ENCODE peak calls at places on chromosomes 1 and 21, in nine cellular contexts. P, W, M, U, R, A, L, Y and X are unnamed samples.

GRCh38 chr1:21216835-21217811 is 40.4 kb upstream of the EIF4G3 start:
- DNase-seq in Y (no peak), M (no peak), U (peak; percentile 78), W (peak; percentile 51), R (no peak), A (peak; percentile 89), L (peak; percentile 72), P (peak; percentile 60), X (peak; percentile 90)

GRCh38 chr1:20685739-20686138 is 24.6 kb upstream of the DDOST start:
- DNase-seq in W (no peak), P (no peak), U (no peak), R (no peak), Y (no peak), A (no peak), M (no peak), L (no peak), X (no peak)

GRCh38 chr1:197924516-197925123 is 7.4 kb downstream of the LHX9 start:
- DNase-seq in A (peak; percentile 82), L (peak; percentile 68), M (no peak), Y (no peak), U (peak; percentile 68), W (peak; percentile 71), P (no peak), R (no peak), X (peak; percentile 77)

GRCh38 chr1:185368313-185368712 is 51.3 kb upstream of the IVNS1ABP start:
- DNase-seq in U (no peak), M (no peak), P (no peak), W (no peak), L (no peak), Y (no peak), A (no peak), R (no peak), X (no peak)

GRCh38 chr21:21897275-21897883 is 899.2 kb downstream of the NCAM2 start:
- DNase-seq in A (no peak), U (peak; percentile 73), R (no peak), P (no peak), W (no peak), M (no peak), Y (no peak), L (no peak), X (no peak)

GRCh38 chr1:2555634-2556276 is 416 bp upstream of the TNFRSF14 start:
- DNase-seq in R (peak; percentile 48), P (peak; percentile 83), A (no peak), U (peak; percentile 23), M (no peak), W (peak; percentile 20), Y (peak; percentile 88), L (peak; percentile 83), X (no peak)

GRCh38 chr1:2563205-2563604 is 7.0 kb downstream of the TNFRSF14 start:
- DNase-seq in L (no peak), A (no peak), M (no peak), U (no peak), Y (no peak), R (no peak), W (no peak), P (no peak), X (no peak)

GRCh38 chr1:2582401-2582800 is 4.2 kb upstream of the PRXL2B start:
- DNase-seq in W (peak; percentile 19), A (no peak), M (no peak), Y (no peak), U (no peak), P (no peak), L (no peak), R (no peak), X (no peak)

GRCh38 chr1:89973481-89974127 is 21.3 kb upstream of the ZNF326 start:
- DNase-seq in L (no peak), U (no peak), A (no peak), W (no peak), P (no peak), Y (no peak), M (peak; percentile 77), R (no peak), X (no peak)

GRCh38 chr1:201214461-201214860 is 23.8 kb downstream of the IGFN1 start:
- DNase-seq in W (no peak), Y (no peak), M (no peak), R (no peak), L (no peak), P (no peak), U (peak; percentile 40), A (peak; percentile 66), X (peak; percentile 75)

GRCh38 chr1:228415221-228415620 is 1.4 kb downstream of the TRIM17 start:
- DNase-seq in A (no peak), P (no peak), Y (no peak), M (no peak), W (no peak), R (no peak), L (no peak), U (no peak), X (no peak)

GRCh38 chr1:198007687-198008627 is 90.8 kb downstream of the LHX9 start:
- DNase-seq in L (no peak), U (no peak), Y (no peak), M (no peak), P (no peak), R (no peak), W (peak; percentile 15), A (no peak), X (no peak)

GRCh38 chr1:173267453-173267945 is 60.4 kb upstream of the TNFSF4 start:
- DNase-seq in U (peak; percentile 95), Y (no peak), R (no peak), P (no peak), A (no peak), W (peak; percentile 38), M (no peak), L (no peak), X (no peak)

GRCh38 chr1:46558966-46559365 is 7.5 kb upstream of the KNCN start:
- DNase-seq in P (no peak), W (no peak), L (no peak), R (no peak), A (no peak), M (peak; percentile 26), Y (no peak), U (no peak), X (no peak)

GRCh38 chr1:30611741-30612309 is 111.6 kb downstream of the MATN1 start:
- DNase-seq in A (peak; percentile 39), W (no peak), Y (peak; percentile 47), M (no peak), U (no peak), L (no peak), R (no peak), P (no peak), X (peak; percentile 71)

GRCh38 chr1:155051777-155052398 is 772 bp downstream of the ADAM15 start:
- DNase-seq in R (no peak), L (no peak), P (peak; percentile 66), A (peak; percentile 51), U (peak; percentile 77), Y (no peak), W (no peak), M (no peak), X (peak; percentile 71)

GRCh38 chr21:15063821-15064575 is 802 bp downstream of the NRIP1 start:
- DNase-seq in Y (peak; percentile 81), M (no peak), P (peak; percentile 73), L (peak; percentile 29), A (peak; percentile 66), R (no peak), U (peak; percentile 48), W (peak; percentile 48), X (peak; percentile 79)

GRCh38 chr1:41767534-41767933 is 151.2 kb downstream of the HIVEP3 start:
- DNase-seq in P (no peak), U (peak; percentile 34), Y (no peak), A (no peak), W (peak; percentile 63), M (no peak), L (no peak), R (no peak), X (no peak)

DNA sequence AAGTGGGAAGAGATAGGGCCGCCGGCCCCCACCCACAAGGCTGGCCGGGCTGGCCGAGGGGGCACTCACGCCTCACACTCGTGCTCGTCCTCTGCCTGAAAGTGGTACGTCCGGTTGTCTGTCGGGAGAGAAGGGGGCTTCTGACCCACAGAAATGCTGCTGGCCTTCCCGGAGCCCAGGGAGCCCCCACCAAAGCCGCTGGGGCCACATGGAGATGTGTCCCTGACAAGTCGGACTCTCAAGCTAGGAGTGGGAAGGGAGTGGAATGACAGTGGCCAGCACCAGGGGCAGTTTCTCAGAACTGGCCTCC is 12.8 kb upstream of the TCEA3 start:
- DNase-seq in A (no peak), Y (no peak), U (no peak), M (no peak), L (no peak), R (no peak), P (peak; percentile 31), W (no peak), X (no peak)
- H3K27ac ChIP-seq in A (no peak overlapping the region), Y (no peak overlapping the region), U (no peak overlapping the region), M (no peak overlapping the region), L (no peak overlapping the region), R (no peak overlapping the region), P (no peak overlapping the region), W (no peak overlapping the region), X (no peak overlapping the region)

GRCh38 chr21:38439336-38439900 is 58.9 kb downstream of the ERG start:
- DNase-seq in Y (no peak), L (no peak), W (peak; percentile 55), A (no peak), P (no peak), M (no peak), R (no peak), U (no peak), X (no peak)

GRCh38 chr21:38439957-38440356 is 58.3 kb downstream of the ERG start:
- DNase-seq in R (no peak), M (no peak), W (no peak), P (no peak), A (no peak), L (no peak), U (no peak), Y (no peak), X (no peak)

GRCh38 chr21:38441153-38441552 is 57.1 kb downstream of the ERG start:
- DNase-seq in M (no peak), A (no peak), P (no peak), Y (no peak), R (no peak), W (no peak), L (no peak), U (peak; percentile 41), X (no peak)

GRCh38 chr21:38440746-38441145 is 57.5 kb downstream of the ERG start:
- DNase-seq in M (no peak), A (no peak), U (peak; percentile 83), P (no peak), L (no peak), R (no peak), W (peak; percentile 93), Y (no peak), X (no peak)

GRCh38 chr21:38443110-38443509 is 55.2 kb downstream of the ERG start:
- DNase-seq in P (no peak), L (no peak), R (no peak), U (no peak), A (no peak), Y (no peak), W (peak; percentile 21), M (no peak), X (no peak)
- TF ChIP-seq CTCF in P (no peak), L (no peak), R (no peak), U (no peak), A (no peak), Y (no peak), W (no peak), M (no peak), X (no peak)

GRCh38 chr1:56578664-56578962 is 750 bp downstream of the PLPP3 start:
- DNase-seq in A (no peak), W (no peak), M (no peak), Y (no peak), L (no peak), P (peak; percentile 73), R (no peak), U (no peak), X (peak; percentile 81)
- H3K27ac ChIP-seq in A (no peak overlapping the region), W (peak overlapping the region; percentile 58), M (peak overlapping the region; percentile 57), Y (peak overlapping the region; percentile 93), L (peak overlapping the region; percentile 65), P (peak overlapping the region; percentile 86), R (peak overlapping the region; percentile 92), U (peak overlapping the region; percentile 68), X (peak overlapping the region; percentile 78)

GRCh38 chr1:161119017-161119378 is 1.1 kb downstream of the NIT1 start:
- DNase-seq in W (peak; percentile 59), U (no peak), P (peak; percentile 69), L (peak; percentile 29), R (no peak), A (peak; percentile 67), M (no peak), Y (no peak), X (peak; percentile 75)
- TF ChIP-seq CTCF in W (no peak), U (no peak), P (no peak), L (peak; percentile 16), R (no peak), A (no peak), M (no peak), Y (no peak), X (peak; percentile 47)